ENCODE peak calls at places on chromosomes 5 and 9, in seven cellular contexts. E is memory B cell; Z is NCI-H446 treated with DMSO at 0.1 percent for 48 hours; Y is GM06990; M is astrocyte of the hippocampus; G is stimulated activated naive CD4-positive, alpha-beta T cell; R is activated CD4-positive, CD25-positive, alpha-beta regulatory T cell treated with anti-CD3 and anti-CD28 coated beads, Interleukin-2, amount 50 U/mL, for 72 hours. O is an unnamed sample.

GRCh38 chr5:68653471-68653870 is 437.9 kb downstream of the PIK3R1 start:
- DNase-seq in E (no peak), Z (no peak), Y (no peak), M (no peak), G (no peak), R (no peak), O (no peak)

GRCh38 chr9:136110082-136111061 is 8.3 kb downstream of the TMEM250 start:
- DNase-seq in E (no peak), Z (no peak), Y (peak; percentile 71), M (peak; percentile 55), G (peak; percentile 41), R (peak; percentile 62), O (no peak)

GRCh38 chr5:164051745-164052144 is 546.3 kb downstream of the MAT2B start:
- DNase-seq in E (no peak), Z (no peak), Y (no peak), M (peak; percentile 26), G (no peak), R (no peak), O (no peak)

GRCh38 chr5:66138572-66139116 is 5.5 kb upstream of the SREK1 start:
- DNase-seq in E (no peak), Z (no peak), Y (no peak), M (no peak), G (no peak), R (no peak), O (no peak)

GRCh38 chr9:5652810-5653209 is 23.9 kb downstream of the RIC1 start:
- DNase-seq in E (no peak), Z (no peak), Y (no peak), M (no peak), G (no peak), R (no peak), O (no peak)

GRCh38 chr9:117247271-117247670 is 167.6 kb downstream of the ASTN2 start:
- DNase-seq in E (no peak), Z (peak; percentile 49), Y (no peak), M (peak; percentile 31), G (no peak), R (no peak), O (peak; percentile 22)

GRCh38 chr9:16436545-16436944 is 433.9 kb downstream of the BNC2 start:
- DNase-seq in E (no peak), Z (no peak), Y (no peak), M (no peak), G (no peak), R (no peak), O (no peak)

GRCh38 chr5:61132559-61132958 is 29.7 kb downstream of the SMIM15 start:
- DNase-seq in E (no peak), Z (no peak), Y (no peak), M (peak; percentile 57), G (no peak), R (no peak), O (no peak)

GRCh38 chr9:109574061-109574882 is 76.2 kb upstream of the PTPN3 start:
- DNase-seq in E (peak; percentile 11), Z (peak; percentile 36), Y (no peak), M (peak; percentile 79), G (no peak), R (no peak), O (peak; percentile 49)

GRCh38 chr5:68317641-68318040 is 102.1 kb downstream of the PIK3R1 start:
- DNase-seq in E (no peak), Z (no peak), Y (no peak), M (no peak), G (no peak), R (no peak), O (no peak)

GRCh38 chr9:106075991-106076390 is 381.6 kb downstream of the TMEM38B start:
- DNase-seq in E (no peak), Z (no peak), Y (no peak), M (peak; percentile 91), G (no peak), R (no peak), O (no peak)

GRCh38 chr5:93929146-93929545 is 187.7 kb upstream of the POU5F2 start:
- DNase-seq in E (no peak), Z (peak; percentile 86), Y (no peak), M (peak; percentile 15), G (no peak), R (no peak), O (peak; percentile 94)

GRCh38 chr5:135491552-135492318 is 39.6 kb upstream of the TIFAB start:
- DNase-seq in E (no peak), Z (no peak), Y (no peak), M (no peak), G (no peak), R (no peak), O (no peak)

GRCh38 chr9:136340356-136341041 is 13.2 kb downstream of the GPSM1 start:
- DNase-seq in E (no peak), Z (no peak), Y (no peak), M (no peak), G (no peak), R (no peak), O (no peak)

GRCh38 chr5:173923236-173924104 is 35.3 kb downstream of the CPEB4 start:
- DNase-seq in E (no peak), Z (no peak), Y (no peak), M (peak; percentile 48), G (no peak), R (no peak), O (no peak)

GRCh38 chr5:14305045-14305444 is 161.9 kb downstream of the TRIO start:
- DNase-seq in E (no peak), Z (no peak), Y (no peak), M (peak; percentile 74), G (no peak), R (no peak), O (no peak)

GRCh38 chr5:127254729-127255284 is 35.8 kb upstream of the MEGF10 start:
- DNase-seq in E (no peak), Z (no peak), Y (no peak), M (peak; percentile 81), G (no peak), R (no peak), O (no peak)

GRCh38 chr9:93896496-93897033 is 58.6 kb downstream of the BARX1 start:
- DNase-seq in E (no peak), Z (no peak), Y (no peak), M (no peak), G (no peak), R (peak; percentile 8), O (no peak)

GRCh38 chr9:1005043-1005667 is 28.7 kb downstream of the DMRT3 start:
- DNase-seq in E (no peak), Z (peak; percentile 41), Y (peak; percentile 34), M (peak; percentile 68), G (no peak), R (no peak), O (peak; percentile 34)

GRCh38 chr5:157502143-157502647 is 42.2 kb downstream of the NIPAL4 start:
- DNase-seq in E (peak; percentile 26), Z (no peak), Y (peak; percentile 65), M (no peak), G (no peak), R (no peak), O (no peak)

GRCh38 chr5:14414007-14414406 is 167.6 kb upstream of the OTULINL start:
- DNase-seq in E (no peak), Z (no peak), Y (no peak), M (no peak), G (peak; percentile 8), R (no peak), O (no peak)

GRCh38 chr9:110426052-110426709 is 88.5 kb upstream of the TXNDC8 start:
- DNase-seq in E (no peak), Z (no peak), Y (no peak), M (peak; percentile 31), G (no peak), R (no peak), O (no peak)

GRCh38 chr9:121299467-121300282 is 31.7 kb downstream of the GSN start:
- DNase-seq in E (peak; percentile 51), Z (no peak), Y (peak; percentile 25), M (peak; percentile 51), G (no peak), R (no peak), O (peak; percentile 15)

GRCh38 chr9:77176686-77177142 is 620 bp upstream of the VPS13A start:
- DNase-seq in E (no peak), Z (no peak), Y (no peak), M (no peak), G (no peak), R (no peak), O (no peak)

GRCh38 chr5:110900829-110901228 is 162.0 kb downstream of the SLC25A46 start:
- DNase-seq in E (no peak), Z (no peak), Y (no peak), M (peak; percentile 76), G (no peak), R (no peak), O (no peak)

GRCh38 chr5:72587909-72588308 is 80.7 kb upstream of the ZNF366 start:
- DNase-seq in E (no peak), Z (no peak), Y (no peak), M (no peak), G (no peak), R (no peak), O (no peak)

GRCh38 chr5:119055267-119055666 is 15.6 kb upstream of the DMXL1 start:
- DNase-seq in E (no peak), Z (no peak), Y (no peak), M (no peak), G (no peak), R (no peak), O (no peak)

GRCh38 chr5:116600876-116601275 is 26.3 kb upstream of the SEMA6A start:
- DNase-seq in E (no peak), Z (peak; percentile 31), Y (no peak), M (peak; percentile 76), G (no peak), R (no peak), O (no peak)

GRCh38 chr9:134661791-134662142 is 20.2 kb downstream of the COL5A1 start:
- DNase-seq in E (no peak), Z (no peak), Y (no peak), M (peak; percentile 67), G (no peak), R (no peak), O (no peak)

GRCh38 chr5:126656397-126657007 is 55.8 kb downstream of the PHAX start:
- DNase-seq in E (no peak), Z (no peak), Y (no peak), M (peak; percentile 61), G (peak; percentile 1), R (no peak), O (peak; percentile 25)

GRCh38 chr5:3140117-3140516 is 388.6 kb upstream of the IRX2 start:
- DNase-seq in E (no peak), Z (no peak), Y (no peak), M (no peak), G (no peak), R (no peak), O (no peak)

O was measured in NCI-H1694 treated with DMSO at 0.1 percent for 48 hours.